ENCODE peak calls at places on chromosomes 5 and 9, in six cellular contexts. A is cardiac muscle cell; N is effector memory CD4-positive, alpha-beta T cell; I is memory B cell; S is substantia nigra; V is endothelial cell. R is an unnamed sample.

GRCh38 chr5:415928-416635 is 26.9 kb upstream of the EXOC3 start:
- DNase-seq in A (no peak), I (no peak), V (no peak), S (no peak), N (no peak), R (no peak)

GRCh38 chr5:98050583-98050982 is 722.9 kb upstream of the RGMB start:
- DNase-seq in N (no peak), I (no peak), V (no peak), A (no peak), S (no peak), R (no peak)

GRCh38 chr5:36398137-36398536 is 96.4 kb upstream of the RANBP3L start:
- DNase-seq in I (no peak), V (no peak), S (no peak), A (peak; percentile 40), N (no peak), R (no peak)

GRCh38 chr5:152688561-152689274 is 283.6 kb upstream of the NMUR2 start:
- DNase-seq in I (no peak), A (no peak), N (no peak), V (no peak), S (no peak), R (no peak)

GRCh38 chr5:38660194-38660668 is 103.8 kb upstream of the LIFR start:
- DNase-seq in V (no peak), N (no peak), S (no peak), A (peak; percentile 86), I (no peak), R (no peak)

GRCh38 chr5:15266841-15267240 is 233.1 kb upstream of the FBXL7 start:
- DNase-seq in I (no peak), A (no peak), S (no peak), N (no peak), V (no peak), R (no peak)

GRCh38 chr9:14993061-14993800 is 83.0 kb upstream of the FREM1 start:
- DNase-seq in A (peak; percentile 95), S (peak; percentile 63), V (peak; percentile 89), N (peak; percentile 23), I (no peak), R (peak; percentile 37)

GRCh38 chr5:129496410-129496809 is 36.3 kb downstream of the ADAMTS19 start:
- DNase-seq in I (no peak), S (no peak), A (no peak), N (no peak), V (no peak), R (no peak)

GRCh38 chr9:34980181-34980761 is 9.3 kb upstream of the DNAJB5 start:
- DNase-seq in I (no peak), N (no peak), S (no peak), A (no peak), V (no peak), R (no peak)

GRCh38 chr9:37667706-37668672 is 17.2 kb downstream of the FRMPD1 start:
- DNase-seq in S (no peak), V (peak; percentile 18), I (no peak), A (peak; percentile 66), N (no peak), R (no peak)

GRCh38 chr9:5395428-5395827 is 42.3 kb downstream of the PLGRKT start:
- DNase-seq in S (no peak), V (no peak), I (no peak), N (no peak), A (no peak), R (no peak)

GRCh38 chr9:20125721-20126120 is 336.9 kb upstream of the SLC24A2 start:
- DNase-seq in N (no peak), S (no peak), V (no peak), A (peak; percentile 33), I (no peak), R (no peak)

GRCh38 chr5:93192107-93192506 is 388.9 kb downstream of the NR2F1-AS1 start:
- DNase-seq in A (no peak), I (no peak), V (no peak), S (no peak), N (no peak), R (no peak)

GRCh38 chr5:1199649-1200494 is 1.5 kb upstream of the SLC6A19 start:
- DNase-seq in N (no peak), S (no peak), I (no peak), A (no peak), V (no peak), R (peak; percentile 95)

GRCh38 chr5:52015760-52016159 is 632.5 kb downstream of the ISL1 start:
- DNase-seq in V (no peak), I (no peak), A (peak; percentile 38), N (no peak), S (no peak), R (no peak)

GRCh38 chr5:142175461-142176142 is 67.0 kb downstream of the NDFIP1 start:
- DNase-seq in I (no peak), A (no peak), S (no peak), V (no peak), N (no peak), R (no peak)

GRCh38 chr9:93091453-93092081 is 4.5 kb upstream of the CARD19 start:
- DNase-seq in N (no peak), I (no peak), V (no peak), A (no peak), S (no peak), R (no peak)

GRCh38 chr9:71128796-71129195 is 7.4 kb upstream of the TRPM3 start:
- DNase-seq in I (no peak), A (no peak), V (no peak), S (no peak), N (no peak), R (no peak)

GRCh38 chr9:108972186-108972585 is 38.0 kb downstream of the ABITRAM start:
- DNase-seq in S (no peak), N (no peak), V (no peak), I (no peak), A (no peak), R (no peak)

GRCh38 chr9:35844628-35845301 is 15.7 kb downstream of the TMEM8B start:
- DNase-seq in N (peak; percentile 12), S (no peak), V (no peak), A (no peak), I (peak; percentile 56), R (no peak)

GRCh38 chr5:17019324-17019723 is 83.2 kb upstream of the MYO10 start:
- DNase-seq in N (no peak), A (no peak), I (no peak), S (no peak), V (no peak), R (no peak)

GRCh38 chr5:9440517-9440916 is 105.4 kb downstream of the SEMA5A start:
- DNase-seq in V (no peak), N (no peak), A (no peak), I (no peak), S (no peak), R (no peak)

GRCh38 chr5:61275841-61276240 is 56.2 kb upstream of the ZSWIM6 start:
- DNase-seq in V (peak; percentile 33), A (no peak), N (no peak), I (no peak), S (no peak), R (no peak)

GRCh38 chr9:83598487-83598886 is 24.5 kb upstream of the IDNK start:
- DNase-seq in I (no peak), S (no peak), A (no peak), V (no peak), N (no peak), R (peak; percentile 32)

GRCh38 chr5:159463590-159464321 is 133.5 kb upstream of the IL12B start:
- DNase-seq in N (no peak), S (no peak), A (no peak), V (no peak), I (no peak), R (peak; percentile 6)